ENCODE peak calls at places on chromosomes 16 and 17, in eight cellular contexts. G is body of pancreas, Q is tibial artery, C is tibial nerve, D is fibroblast of pulmonary artery, R is WERI-Rb-1, P is fibroblast of mammary gland, I is HFF-Myc. S is an unnamed sample.

GRCh38 chr16:3879258-3879886 is 1.1 kb downstream of the CREBBP start:
- DNase-seq in G (peak), Q (peak), D (no peak), I (no peak), R (peak), P (no peak), C (no peak), S (peak)

GRCh38 chr17:79338142-79338541 is 263.5 kb downstream of the ENGASE start:
- DNase-seq in R (no peak), I (no peak), P (no peak), D (no peak), G (no peak), Q (no peak), C (no peak), S (no peak)

GRCh38 chr17:77497578-77497934 is 356.8 kb downstream of the SEC14L1 start:
- DNase-seq in R (no peak), C (peak), P (no peak), Q (no peak), D (no peak), I (no peak), G (no peak), S (no peak)

GRCh38 chr16:15829460-15829859 is 27.4 kb downstream of the MYH11 start:
- DNase-seq in C (peak), I (no peak), Q (peak), R (no peak), G (peak), D (peak), P (peak), S (peak)

GRCh38 chr17:80441133-80441578 is 26.2 kb downstream of the ENDOV start:
- DNase-seq in I (no peak), C (no peak), D (peak), G (no peak), Q (no peak), P (peak), R (no peak), S (peak)

GRCh38 chr16:14501331-14502255 is 128.5 kb downstream of the PARN start:
- DNase-seq in R (no peak), Q (peak), I (peak), G (peak), P (peak), C (peak), D (peak), S (peak)

GRCh38 chr17:14125518-14126125 is 56.3 kb downstream of the COX10 start:
- DNase-seq in C (no peak), D (no peak), Q (no peak), P (no peak), I (no peak), R (no peak), G (no peak), S (no peak)

GRCh38 chr16:49491736-49492089 is 118.1 kb downstream of the C16orf78 start:
- DNase-seq in D (no peak), Q (peak), R (peak), C (no peak), G (peak), P (no peak), I (no peak), S (no peak)

GRCh38 chr17:44965491-44966234 is 2.4 kb downstream of the C1QL1 start:
- DNase-seq in P (no peak), R (no peak), I (no peak), G (no peak), C (no peak), D (no peak), Q (no peak), S (no peak)
- TF ChIP-seq CTCF in P (no peak), R (peak), I (no peak), G (no peak), C (no peak), D (no peak), Q (no peak), S (no peak)

GRCh38 chr17:48718781-48719641 is 3.3 kb downstream of the PRAC1 start:
- DNase-seq in R (no peak), Q (no peak), D (no peak), P (no peak), C (no peak), G (no peak), I (no peak), S (no peak)
- H3K4me3 ChIP-seq in R (no peak), Q (no peak), D (no peak), P (no peak), C (peak), G (no peak), I (peak), S (peak)

DNA sequence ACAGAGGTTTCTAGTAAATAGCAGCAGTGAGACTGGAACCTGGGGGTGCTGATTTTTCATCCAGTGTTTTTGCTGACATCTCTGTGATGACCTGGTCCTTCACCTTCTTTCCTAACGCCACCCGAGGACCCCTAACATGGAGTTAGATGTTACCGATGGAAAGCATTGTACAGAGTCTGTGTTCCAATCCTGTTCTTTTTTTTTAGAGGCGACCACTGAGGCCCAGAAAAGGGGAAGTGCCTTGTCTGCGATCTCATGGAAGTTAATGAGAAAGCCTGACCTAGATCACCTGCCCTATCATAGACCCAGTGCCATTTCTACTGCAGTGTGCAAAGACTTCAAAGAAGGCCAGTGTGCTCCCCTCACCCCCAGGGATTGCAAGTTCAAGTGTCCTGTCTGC is 362.5 kb downstream of the CA10 start:
- DNase-seq in P (no peak), R (no peak), G (no peak), I (no peak), C (no peak), Q (no peak), D (no peak), S (no peak)
- TF ChIP-seq CTCF in P (no peak), R (no peak), G (no peak), I (no peak), C (no peak), Q (no peak), D (no peak), S (no peak)

GRCh38 chr17:82871056-82871775 is 31.4 kb upstream of the ZNF750 start:
- DNase-seq in I (no peak), Q (no peak), C (no peak), D (no peak), G (no peak), R (no peak), P (no peak), S (no peak)
- H3K4me3 ChIP-seq in I (no peak), Q (no peak), C (no peak), D (no peak), G (no peak), R (no peak), P (no peak), S (no peak)

DNA sequence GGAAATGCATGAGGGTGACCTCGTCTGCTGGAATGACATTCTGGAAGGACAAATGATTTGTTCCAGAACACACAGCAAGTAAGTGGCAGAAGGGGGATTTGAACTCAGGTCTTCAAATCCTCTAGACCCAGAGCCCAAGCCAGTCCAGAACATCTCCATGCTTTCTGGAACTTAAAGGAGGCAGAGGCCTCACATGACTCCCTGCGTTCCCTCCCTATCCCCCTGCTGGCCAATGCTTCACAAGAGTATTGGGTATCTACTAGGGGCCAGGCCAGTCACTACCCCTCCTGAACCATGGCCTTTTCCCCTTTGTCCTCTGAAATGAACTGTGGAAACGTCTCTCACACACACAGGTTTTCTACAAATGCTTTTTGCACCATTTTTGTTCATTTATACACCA is 7.6 kb upstream of the BEAN1 start:
- DNase-seq in D (no peak), R (no peak), C (no peak), P (no peak), Q (no peak), G (no peak), I (no peak), S (no peak)
- TF ChIP-seq CTCF in D (no peak), R (peak), C (no peak), P (no peak), Q (no peak), G (no peak), I (no peak), S (no peak)

GRCh38 chr17:74682028-74682427 is 30.7 kb downstream of the CD300LF start:
- DNase-seq in Q (no peak), I (no peak), R (no peak), C (no peak), G (no peak), D (no peak), P (no peak), S (no peak)

GRCh38 chr17:74691151-74691550 is 21.6 kb downstream of the CD300LF start:
- DNase-seq in C (no peak), G (no peak), Q (peak), I (no peak), P (no peak), D (no peak), R (peak), S (no peak)

GRCh38 chr17:74690409-74690825 is 22.3 kb downstream of the CD300LF start:
- DNase-seq in Q (peak), I (no peak), D (no peak), R (peak), P (no peak), G (peak), C (no peak), S (no peak)

GRCh38 chr17:74682442-74683190 is 30.1 kb downstream of the CD300LF start:
- DNase-seq in C (no peak), Q (no peak), I (no peak), P (no peak), R (peak), G (no peak), D (no peak), S (no peak)

GRCh38 chr17:74686761-74687160 is 26.0 kb downstream of the CD300LF start:
- DNase-seq in G (peak), I (no peak), C (no peak), R (no peak), P (no peak), D (no peak), Q (no peak), S (no peak)
- H3K4me3 ChIP-seq in G (no peak), I (no peak), C (no peak), R (no peak), P (no peak), D (no peak), Q (no peak), S (no peak)

GRCh38 chr17:4600563-4600962 is 16.2 kb downstream of the SMTNL2 start:
- DNase-seq in G (no peak), C (no peak), Q (no peak), R (peak), P (no peak), I (no peak), D (no peak), S (no peak)
- TF ChIP-seq CTCF in G (no peak), C (no peak), Q (no peak), R (no peak), P (no peak), I (no peak), D (no peak), S (no peak)

GRCh38 chr16:87460936-87461335 is 31.9 kb downstream of the ZCCHC14 start:
- DNase-seq in R (no peak), D (no peak), I (no peak), C (no peak), Q (no peak), P (no peak), G (no peak), S (no peak)
- H3K4me3 ChIP-seq in R (no peak), D (no peak), I (no peak), C (no peak), Q (no peak), P (no peak), G (no peak), S (no peak)

GRCh38 chr16:12340151-12340733 is 363.7 kb downstream of the SNX29 start:
- DNase-seq in R (peak), G (peak), I (no peak), P (peak), Q (peak), C (no peak), D (peak), S (peak)
- TF ChIP-seq CTCF in R (peak), G (peak), I (peak), P (peak), Q (no peak), C (no peak), D (peak), S (peak)

DNA sequence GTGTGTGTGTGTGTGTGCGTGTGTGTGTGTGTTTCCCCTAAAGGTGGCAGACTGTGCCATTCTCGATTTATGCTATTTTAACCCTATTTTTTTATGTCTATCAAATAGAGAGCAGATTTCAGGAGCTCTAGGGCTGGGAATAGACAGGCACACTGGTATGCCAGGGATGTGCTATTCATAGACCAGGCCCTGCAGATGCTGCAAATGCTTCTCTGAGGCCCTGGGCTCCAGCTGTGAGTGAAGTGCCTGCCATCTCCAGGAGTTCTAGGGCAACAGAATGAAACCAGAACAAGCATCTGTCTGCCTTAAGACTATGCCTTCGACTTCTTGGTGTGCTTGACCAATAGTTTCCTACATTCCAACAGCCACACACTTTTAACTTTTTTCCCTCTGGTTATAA is 68.0 kb downstream of the MARCHF10 start:
- DNase-seq in R (no peak), Q (no peak), C (no peak), I (no peak), D (no peak), P (no peak), G (no peak), S (no peak)
- H3K4me3 ChIP-seq in R (no peak), Q (no peak), C (no peak), I (no peak), D (no peak), P (no peak), G (no peak), S (no peak)